ENCODE peak calls at places on chromosomes 3 and 15, in ten cellular contexts. D, I, F, X, G, W, E, T, B and R are unnamed samples.

GRCh38 chr15:68608206-68608843 is 29.5 kb downstream of the CORO2B start:
- DNase-seq in D (no peak), I (no peak), F (peak), X (peak), G (no peak), W (peak), E (peak), T (peak), B (peak), R (no peak)

GRCh38 chr3:196518999-196519737 is 4.0 kb upstream of the SMCO1 start:
- DNase-seq in D (peak), I (no peak), F (no peak), X (no peak), G (peak), W (peak), E (peak), T (no peak), B (peak), R (peak)

GRCh38 chr3:20608054-20608738 is 422.2 kb upstream of the SGO1 start:
- DNase-seq in D (peak), I (no peak), F (no peak), X (no peak), G (no peak), W (no peak), E (no peak), T (no peak), B (no peak), R (no peak)

GRCh38 chr15:40142428-40142827 is 18.4 kb upstream of the BUB1B start:
- DNase-seq in D (no peak), I (no peak), F (no peak), X (no peak), G (no peak), W (no peak), E (no peak), T (no peak), B (no peak), R (no peak)

GRCh38 chr15:65906396-65906795 is 37.1 kb downstream of the RAB11A start:
- DNase-seq in D (peak), I (no peak), F (no peak), X (no peak), G (no peak), W (no peak), E (no peak), T (no peak), B (no peak), R (no peak)

GRCh38 chr3:126540342-126540849 is 16.4 kb downstream of the CHST13 start:
- DNase-seq in D (peak), I (peak), F (peak), X (peak), G (no peak), W (peak), E (peak), T (peak), B (peak), R (no peak)

GRCh38 chr3:55481918-55482495 is 5.1 kb downstream of the WNT5A start:
- DNase-seq in D (no peak), I (no peak), F (no peak), X (no peak), G (peak), W (no peak), E (peak), T (peak), B (peak), R (peak)

GRCh38 chr3:50610181-50610971 is 1.2 kb downstream of the CISH start:
- DNase-seq in D (peak), I (no peak), F (no peak), X (no peak), G (no peak), W (peak), E (peak), T (peak), B (no peak), R (no peak)

GRCh38 chr3:39497753-39498152 is 30.3 kb downstream of the MOBP start:
- DNase-seq in D (no peak), I (no peak), F (no peak), X (no peak), G (no peak), W (no peak), E (no peak), T (no peak), B (no peak), R (no peak)

GRCh38 chr3:125042725-125043406 is 12.9 kb downstream of the HEG1 start:
- DNase-seq in D (no peak), I (no peak), F (peak), X (no peak), G (no peak), W (no peak), E (peak), T (peak), B (peak), R (no peak)

GRCh38 chr3:45137656-45138181 is 8.5 kb downstream of the CDCP1 start:
- DNase-seq in D (peak), I (no peak), F (no peak), X (no peak), G (no peak), W (no peak), E (peak), T (no peak), B (no peak), R (no peak)

GRCh38 chr15:82045179-82045891 is 483 bp downstream of the MEX3B start:
- DNase-seq in D (peak), I (peak), F (no peak), X (peak), G (peak), W (peak), E (peak), T (peak), B (peak), R (peak)

GRCh38 chr15:74773731-74774252 is 8.1 kb upstream of the CSK start:
- DNase-seq in D (no peak), I (no peak), F (no peak), X (no peak), G (no peak), W (peak), E (peak), T (no peak), B (no peak), R (no peak)

GRCh38 chr15:23467110-23467600 is 20.1 kb upstream of the GOLGA6L2 start:
- DNase-seq in D (no peak), I (no peak), F (no peak), X (no peak), G (no peak), W (no peak), E (peak), T (no peak), B (no peak), R (no peak)

GRCh38 chr3:25453521-25454410 is 25.7 kb downstream of the RARB start:
- DNase-seq in D (no peak), I (no peak), F (no peak), X (no peak), G (no peak), W (no peak), E (peak), T (no peak), B (no peak), R (no peak)

GRCh38 chr3:131804565-131805133 is 230.2 kb downstream of the CPNE4 start:
- DNase-seq in D (no peak), I (no peak), F (no peak), X (no peak), G (no peak), W (no peak), E (peak), T (no peak), B (peak), R (no peak)

GRCh38 chr3:189787191-189787590 is 156.0 kb downstream of the TP63 start:
- DNase-seq in D (no peak), I (no peak), F (no peak), X (no peak), G (no peak), W (no peak), E (no peak), T (no peak), B (no peak), R (no peak)

GRCh38 chr3:54533856-54534255 is 394.0 kb downstream of the LRTM1 start:
- DNase-seq in D (no peak), I (no peak), F (no peak), X (peak), G (no peak), W (no peak), E (peak), T (no peak), B (no peak), R (no peak)

GRCh38 chr15:35986072-35986666 is 440.2 kb upstream of the DPH6 start:
- DNase-seq in D (no peak), I (no peak), F (no peak), X (no peak), G (no peak), W (no peak), E (peak), T (no peak), B (peak), R (no peak)

GRCh38 chr3:58535531-58536500 is 1.2 kb downstream of the ACOX2 start:
- DNase-seq in D (no peak), I (no peak), F (no peak), X (no peak), G (peak), W (peak), E (peak), T (no peak), B (no peak), R (no peak)

GRCh38 chr3:47057212-47057671 is 77.8 kb downstream of the NBEAL2 start:
- DNase-seq in D (no peak), I (no peak), F (no peak), X (no peak), G (no peak), W (no peak), E (peak), T (no peak), B (no peak), R (no peak)

GRCh38 chr3:50912746-50913145 is 238.0 kb downstream of the DOCK3 start:
- DNase-seq in D (no peak), I (no peak), F (no peak), X (no peak), G (no peak), W (no peak), E (no peak), T (no peak), B (no peak), R (no peak)

GRCh38 chr3:72973031-72973723 is 23.4 kb upstream of the PPP4R2 start:
- DNase-seq in D (peak), I (no peak), F (no peak), X (no peak), G (no peak), W (peak), E (peak), T (no peak), B (no peak), R (no peak)

GRCh38 chr3:139427283-139428060 is 38.0 kb upstream of the COPB2 start:
- DNase-seq in D (peak), I (no peak), F (no peak), X (no peak), G (peak), W (no peak), E (peak), T (no peak), B (no peak), R (peak)

GRCh38 chr15:63722144-63722543 is 111.6 kb downstream of the HERC1 start:
- DNase-seq in D (no peak), I (no peak), F (no peak), X (no peak), G (no peak), W (no peak), E (no peak), T (no peak), B (no peak), R (no peak)

GRCh38 chr3:73401058-73401457 is 223.7 kb downstream of the PDZRN3 start:
- DNase-seq in D (no peak), I (no peak), F (no peak), X (no peak), G (no peak), W (no peak), E (peak), T (no peak), B (no peak), R (no peak)

GRCh38 chr3:190883973-190884832 is 21.7 kb upstream of the GMNC start:
- DNase-seq in D (peak), I (no peak), F (no peak), X (no peak), G (peak), W (peak), E (peak), T (peak), B (no peak), R (peak)

GRCh38 chr3:149657796-149658443 is at the start of gene WWTR1:
- DNase-seq in D (peak), I (peak), F (peak), X (peak), G (peak), W (peak), E (peak), T (peak), B (peak), R (peak)

DNA sequence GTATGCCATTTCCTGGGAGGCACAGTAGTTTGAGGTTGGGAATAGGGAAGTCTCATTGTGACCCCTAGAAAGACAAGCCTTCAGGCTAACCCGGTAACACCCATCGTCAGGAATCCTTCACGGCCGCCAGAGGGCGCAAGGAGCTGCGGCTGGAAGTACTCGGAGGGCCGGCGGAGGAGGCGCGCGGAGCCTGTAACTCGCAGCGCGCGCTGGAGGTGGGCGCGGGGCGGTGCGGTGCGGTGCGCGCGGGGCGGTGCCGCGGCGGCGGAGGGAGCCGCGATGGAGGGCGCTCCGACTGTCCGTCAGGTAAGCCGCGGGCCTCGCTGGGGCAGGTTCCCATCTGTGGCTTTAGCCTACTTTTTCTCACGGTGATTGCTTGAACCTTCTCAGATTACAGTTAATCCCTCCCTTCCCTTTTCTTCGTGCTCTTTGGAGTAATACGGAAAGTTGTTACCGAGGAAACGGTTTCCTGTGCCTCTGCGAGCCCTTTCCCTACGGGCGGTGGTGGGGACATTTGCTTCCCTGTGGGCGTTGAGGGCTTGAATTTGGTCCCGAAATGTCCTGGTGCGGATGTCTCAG is at the start of gene GRAMD1C:
- DNase-seq in D (peak), I (peak), F (peak), X (peak), G (peak), W (peak), E (peak), T (peak), B (peak), R (peak)
- TF ChIP-seq CTCF in D (peak), I (peak), F (peak), X (peak), G (peak), W (peak), E (peak), T (peak), B (peak), R (peak)

DNA sequence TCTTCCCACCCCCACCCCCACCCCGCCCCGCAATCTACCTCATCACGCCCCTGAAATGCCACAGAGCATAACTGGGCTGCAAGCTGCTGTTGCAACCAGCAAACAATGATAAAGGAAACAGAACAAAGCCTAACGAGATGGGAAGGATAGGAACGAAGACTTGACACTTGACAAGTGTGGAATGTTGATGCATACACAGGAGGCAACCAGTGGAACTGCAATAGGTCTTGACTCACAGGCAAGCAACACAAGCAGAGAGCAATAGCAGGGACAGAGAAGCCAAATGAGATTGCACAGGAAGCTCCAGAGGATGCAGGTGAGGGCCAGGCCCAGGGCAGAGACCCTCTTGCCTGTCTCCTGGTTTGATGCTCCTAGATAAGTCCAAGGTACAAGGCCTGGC is 225.9 kb downstream of the IGSF11 start:
- DNase-seq in D (no peak), I (no peak), F (no peak), X (no peak), G (no peak), W (no peak), E (no peak), T (no peak), B (no peak), R (no peak)
- TF ChIP-seq CTCF in D (no peak), I (no peak), F (no peak), X (no peak), G (no peak), W (no peak), E (no peak), T (no peak), B (no peak), R (no peak)

DNA sequence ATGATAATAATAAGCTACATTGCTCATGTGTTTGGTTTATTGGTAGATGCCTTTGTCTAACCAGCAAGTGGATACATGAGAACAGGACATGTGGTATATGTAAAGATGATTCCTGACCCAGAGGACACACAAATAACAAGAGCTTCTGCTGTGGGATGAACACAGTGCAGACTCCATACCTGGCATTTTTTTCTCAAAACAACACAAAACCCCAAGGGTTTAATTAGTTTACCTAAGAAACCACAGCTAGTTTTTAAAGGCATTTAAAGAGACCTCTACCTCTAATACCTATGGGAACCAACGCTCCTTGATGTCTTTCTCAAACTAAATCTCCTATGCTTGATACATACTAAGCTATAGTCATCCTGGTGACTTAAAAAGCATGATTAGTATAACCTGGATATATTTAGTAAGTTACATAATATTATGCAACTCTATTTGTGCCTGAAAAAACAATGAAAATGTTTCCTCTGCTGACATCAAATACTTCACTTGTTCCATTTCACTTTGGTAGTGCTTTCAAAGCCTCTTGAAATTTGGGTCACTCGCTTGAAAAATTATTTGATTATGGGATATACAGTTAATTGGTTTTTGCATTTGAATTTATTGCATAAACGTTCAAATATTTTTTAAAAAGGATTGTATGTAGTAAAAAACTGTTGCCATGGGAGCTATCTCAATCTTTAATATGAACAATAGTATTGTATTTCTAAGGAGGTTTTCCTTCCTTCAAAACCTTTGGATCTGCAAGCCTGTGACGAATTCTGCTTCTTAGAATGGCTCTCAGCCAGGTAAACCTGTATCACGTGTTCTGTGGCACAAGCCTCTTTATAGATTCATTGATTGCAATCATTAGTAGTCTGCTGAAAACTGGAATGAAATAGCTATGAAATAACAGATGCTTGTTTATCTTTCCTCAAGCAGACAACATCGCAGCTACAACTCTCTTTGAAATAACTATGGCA is 233.0 kb upstream of the KCNMB2 start:
- DNase-seq in D (no peak), I (no peak), F (no peak), X (no peak), G (no peak), W (no peak), E (no peak), T (no peak), B (no peak), R (no peak)
- TF ChIP-seq CTCF in D (no peak), I (no peak), F (no peak), X (no peak), G (no peak), W (no peak), E (no peak), T (no peak), B (no peak), R (no peak)

GRCh38 chr3:142973217-142974009 is 9.9 kb upstream of the PAQR9 start:
- DNase-seq in D (no peak), I (no peak), F (no peak), X (no peak), G (no peak), W (no peak), E (no peak), T (no peak), B (peak), R (no peak)

GRCh38 chr3:142976621-142977398 is 13.3 kb upstream of the PAQR9 start:
- DNase-seq in D (peak), I (no peak), F (peak), X (no peak), G (no peak), W (peak), E (peak), T (peak), B (peak), R (peak)

GRCh38 chr3:142972092-142972753 is 8.7 kb upstream of the PAQR9 start:
- DNase-seq in D (no peak), I (no peak), F (no peak), X (no peak), G (no peak), W (no peak), E (no peak), T (no peak), B (no peak), R (no peak)

GRCh38 chr3:142977399-142977728 is 13.9 kb upstream of the PAQR9 start:
- DNase-seq in D (no peak), I (no peak), F (no peak), X (no peak), G (no peak), W (no peak), E (no peak), T (no peak), B (no peak), R (no peak)

GRCh38 chr3:142975316-142975995 is 12.0 kb upstream of the PAQR9 start:
- DNase-seq in D (no peak), I (no peak), F (no peak), X (no peak), G (no peak), W (no peak), E (no peak), T (no peak), B (no peak), R (no peak)
- TF ChIP-seq CTCF in D (peak), I (peak), F (no peak), X (no peak), G (no peak), W (no peak), E (no peak), T (no peak), B (no peak), R (no peak)

DNA sequence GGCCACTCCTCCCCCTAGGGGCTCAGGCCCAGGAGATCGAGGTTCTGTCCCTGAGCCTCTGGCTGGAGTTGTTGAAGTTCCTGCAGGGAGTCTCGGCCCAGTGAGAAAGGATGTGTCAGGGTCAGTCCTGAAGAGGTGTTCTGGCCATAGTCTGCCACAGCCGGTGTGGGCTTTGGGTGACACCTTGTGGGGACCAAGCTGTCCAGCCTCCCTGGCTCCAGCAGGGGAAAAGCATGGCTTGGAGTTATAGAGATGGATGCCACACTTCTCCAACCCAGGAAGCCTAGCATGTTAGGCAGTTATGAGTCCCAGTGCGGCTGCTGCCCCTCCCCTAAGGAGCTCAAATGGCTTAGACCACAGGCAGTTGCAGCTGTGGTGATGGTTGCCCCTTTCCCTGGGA is 945.6 kb upstream of the GBE1 start:
- DNase-seq in D (peak), I (no peak), F (no peak), X (no peak), G (peak), W (no peak), E (no peak), T (no peak), B (no peak), R (no peak)
- TF ChIP-seq CTCF in D (no peak), I (peak), F (no peak), X (peak), G (no peak), W (no peak), E (no peak), T (no peak), B (no peak), R (no peak)